ENCODE peak calls at places on chromosomes 3 and 15, in five cellular contexts. B, H, O, P and Q are unnamed samples.

GRCh38 chr3:187165144-187165543 is 25.8 kb upstream of the RPL39L start:
- DNase-seq in B (no peak), H (peak), O (no peak), P (peak), Q (peak)

GRCh38 chr3:78972617-78973301 is 795.0 kb downstream of the ROBO1 start:
- DNase-seq in B (no peak), H (no peak), O (no peak), P (no peak), Q (no peak)

GRCh38 chr3:46102059-46102779 is 74.9 kb upstream of the XCR1 start:
- DNase-seq in B (no peak), H (no peak), O (no peak), P (no peak), Q (no peak)

GRCh38 chr15:56411122-56411749 is 46.0 kb downstream of the TEX9 start:
- DNase-seq in B (no peak), H (no peak), O (no peak), P (no peak), Q (peak)

GRCh38 chr3:174533286-174533685 is 325.8 kb upstream of the NAALADL2 start:
- DNase-seq in B (no peak), H (no peak), O (no peak), P (no peak), Q (no peak)

GRCh38 chr15:63499611-63500010 is 4.8 kb upstream of the USP3 start:
- DNase-seq in B (no peak), H (no peak), O (no peak), P (no peak), Q (no peak)

GRCh38 chr15:69114231-69114937 is 46.1 kb upstream of the GLCE start:
- DNase-seq in B (no peak), H (no peak), O (no peak), P (no peak), Q (no peak)

GRCh38 chr3:87336761-87337160 is 60.4 kb upstream of the POU1F1 start:
- DNase-seq in B (no peak), H (no peak), O (no peak), P (no peak), Q (no peak)

GRCh38 chr3:139772539-139773500 is 95.0 kb upstream of the NMNAT3 start:
- DNase-seq in B (no peak), H (no peak), O (no peak), P (no peak), Q (no peak)

GRCh38 chr15:78679089-78679511 is 38.1 kb upstream of the CHRNB4 start:
- DNase-seq in B (no peak), H (no peak), O (no peak), P (no peak), Q (no peak)

GRCh38 chr3:15102256-15102655 is 3.3 kb upstream of the RBSN start:
- DNase-seq in B (no peak), H (no peak), O (no peak), P (no peak), Q (no peak)